ENCODE peak calls at places on chromosome 20, in eight cellular contexts. S, W, O, Z, G, Y, C and V are unnamed samples.

GRCh38 chr20:6562111-6562510 is 205.4 kb upstream of the BMP2 start:
- DNase-seq in S (no peak), W (peak; percentile 39), O (no peak), Z (no peak), G (no peak), Y (no peak), C (no peak), V (no peak)

GRCh38 chr20:53448426-53448825 is 145.2 kb downstream of the ZNF217 start:
- DNase-seq in S (no peak), W (no peak), O (no peak), Z (no peak), G (no peak), Y (no peak), C (no peak), V (no peak)

GRCh38 chr20:63475209-63475608 is 2.8 kb upstream of the KCNQ2 start:
- DNase-seq in S (no peak), W (no peak), O (no peak), Z (no peak), G (peak; percentile 87), Y (no peak), C (no peak), V (no peak)

GRCh38 chr20:400451-401275 is 7.4 kb upstream of the RBCK1 start:
- DNase-seq in S (no peak), W (no peak), O (no peak), Z (no peak), G (no peak), Y (no peak), C (no peak), V (no peak)

GRCh38 chr20:18794428-18794787 is 19.2 kb upstream of the SCP2D1 start:
- DNase-seq in S (no peak), W (no peak), O (no peak), Z (no peak), G (no peak), Y (no peak), C (no peak), V (no peak)

GRCh38 chr20:21101453-21102251 is 4.5 kb downstream of the LINC00237 start:
- DNase-seq in S (no peak), W (no peak), O (no peak), Z (no peak), G (peak; percentile 91), Y (no peak), C (peak; percentile 25), V (peak; percentile 35)

GRCh38 chr20:1993986-1994385 is at the start of gene PDYN:
- DNase-seq in S (no peak), W (no peak), O (no peak), Z (no peak), G (no peak), Y (no peak), C (no peak), V (no peak)

GRCh38 chr20:46348972-46349741 is 40.9 kb upstream of the CDH22 start:
- DNase-seq in S (peak; percentile 57), W (no peak), O (no peak), Z (peak; percentile 71), G (peak; percentile 92), Y (peak; percentile 66), C (no peak), V (peak; percentile 25)

GRCh38 chr20:48025661-48026060 is 240.4 kb upstream of the SULF2 start:
- DNase-seq in S (no peak), W (no peak), O (no peak), Z (no peak), G (no peak), Y (no peak), C (no peak), V (no peak)

GRCh38 chr20:35269055-35269781 is 8.7 kb downstream of the MMP24OS start:
- DNase-seq in S (peak; percentile 55), W (no peak), O (no peak), Z (peak; percentile 69), G (peak; percentile 96), Y (peak; percentile 66), C (peak; percentile 47), V (peak; percentile 48)

GRCh38 chr20:33821270-33821836 is 10.2 kb downstream of the CHMP4B start:
- DNase-seq in S (no peak), W (no peak), O (no peak), Z (no peak), G (no peak), Y (no peak), C (no peak), V (no peak)

GRCh38 chr20:46652699-46653098 is 1.4 kb upstream of the SLC13A3 start:
- DNase-seq in S (no peak), W (no peak), O (no peak), Z (no peak), G (no peak), Y (no peak), C (no peak), V (no peak)

GRCh38 chr20:10568032-10568431 is 105.8 kb downstream of the JAG1 start:
- DNase-seq in S (no peak), W (no peak), O (no peak), Z (no peak), G (no peak), Y (no peak), C (no peak), V (no peak)

GRCh38 chr20:22819134-22819533 is 216.0 kb upstream of the SSTR4 start:
- DNase-seq in S (no peak), W (no peak), O (no peak), Z (no peak), G (no peak), Y (no peak), C (no peak), V (no peak)

GRCh38 chr20:48875914-48876240 is 45.6 kb upstream of the ARFGEF2 start:
- DNase-seq in S (no peak), W (no peak), O (no peak), Z (no peak), G (no peak), Y (no peak), C (no peak), V (no peak)

GRCh38 chr20:13202553-13202952 is 18.5 kb upstream of the ISM1 start:
- DNase-seq in S (no peak), W (no peak), O (no peak), Z (no peak), G (no peak), Y (no peak), C (no peak), V (peak; percentile 39)

GRCh38 chr20:13261460-13262301 is 40.6 kb downstream of the ISM1 start:
- DNase-seq in S (peak; percentile 69), W (no peak), O (no peak), Z (peak; percentile 20), G (peak; percentile 91), Y (peak; percentile 56), C (peak; percentile 41), V (peak; percentile 46)

GRCh38 chr20:53369871-53370270 is 223.8 kb downstream of the ZNF217 start:
- DNase-seq in S (no peak), W (no peak), O (no peak), Z (no peak), G (no peak), Y (no peak), C (no peak), V (no peak)

GRCh38 chr20:62269871-62270270 is 31.6 kb downstream of the OSBPL2 start:
- DNase-seq in S (no peak), W (no peak), O (no peak), Z (no peak), G (no peak), Y (no peak), C (no peak), V (no peak)

GRCh38 chr20:354298-354977 is 7.5 kb downstream of the NRSN2 start:
- DNase-seq in S (peak; percentile 80), W (no peak), O (peak; percentile 26), Z (peak; percentile 92), G (peak; percentile 93), Y (peak; percentile 57), C (peak; percentile 85), V (peak; percentile 71)

GRCh38 chr20:33673411-33674293 is 576 bp downstream of the NECAB3 start:
- DNase-seq in S (no peak), W (no peak), O (no peak), Z (no peak), G (peak; percentile 64), Y (no peak), C (no peak), V (no peak)

GRCh38 chr20:22918286-22918983 is 116.7 kb upstream of the SSTR4 start:
- DNase-seq in S (no peak), W (no peak), O (no peak), Z (no peak), G (no peak), Y (no peak), C (no peak), V (peak; percentile 65)

GRCh38 chr20:36548006-36548315 is 6.6 kb downstream of the MYL9 start:
- DNase-seq in S (no peak), W (no peak), O (no peak), Z (no peak), G (peak; percentile 92), Y (no peak), C (no peak), V (no peak)

GRCh38 chr20:4235512-4236043 is 220.2 kb upstream of the RNF24 start:
- DNase-seq in S (no peak), W (no peak), O (no peak), Z (no peak), G (no peak), Y (no peak), C (no peak), V (no peak)

GRCh38 chr20:63941282-63942060 is 14.7 kb downstream of the UCKL1 start:
- DNase-seq in S (peak; percentile 78), W (no peak), O (peak; percentile 55), Z (no peak), G (peak; percentile 97), Y (peak; percentile 70), C (no peak), V (no peak)

GRCh38 chr20:24991897-24992419 is 593 bp downstream of the APMAP start:
- DNase-seq in S (peak; percentile 21), W (no peak), O (no peak), Z (no peak), G (no peak), Y (peak; percentile 32), C (no peak), V (no peak)

GRCh38 chr20:42886801-42887200 is 302.9 kb downstream of the PTPRT start:
- DNase-seq in S (no peak), W (no peak), O (no peak), Z (no peak), G (no peak), Y (no peak), C (no peak), V (no peak)

GRCh38 chr20:51062065-51062464 is 39.2 kb upstream of the KCNG1 start:
- DNase-seq in S (no peak), W (no peak), O (no peak), Z (no peak), G (peak; percentile 36), Y (no peak), C (no peak), V (no peak)

GRCh38 chr20:45012682-45013302 is 46.5 kb downstream of the STK4 start:
- DNase-seq in S (no peak), W (no peak), O (no peak), Z (no peak), G (no peak), Y (no peak), C (no peak), V (no peak)

GRCh38 chr20:48879609-48880008 is 41.9 kb upstream of the ARFGEF2 start:
- DNase-seq in S (no peak), W (no peak), O (no peak), Z (no peak), G (no peak), Y (no peak), C (no peak), V (no peak)

GRCh38 chr20:40578961-40579360 is 110.1 kb downstream of the MAFB start:
- DNase-seq in S (no peak), W (no peak), O (no peak), Z (no peak), G (no peak), Y (no peak), C (no peak), V (no peak)

GRCh38 chr20:19885981-19886665 is 128.1 kb downstream of the RIN2 start:
- DNase-seq in S (no peak), W (no peak), O (no peak), Z (no peak), G (peak; percentile 57), Y (peak; percentile 58), C (peak; percentile 59), V (no peak)

GRCh38 chr20:50341880-50342637 is 151.4 kb downstream of the CEBPB start:
- DNase-seq in S (no peak), W (no peak), O (no peak), Z (no peak), G (no peak), Y (no peak), C (no peak), V (no peak)

GRCh38 chr20:62047666-62048345 is 17.9 kb downstream of the TAF4 start:
- DNase-seq in S (no peak), W (no peak), O (no peak), Z (no peak), G (no peak), Y (no peak), C (no peak), V (no peak)